ENCODE peak calls at places on chromosomes 7 and 10, in eight cellular contexts. C is globus pallidus; J is activated CD8-positive, alpha-beta memory T cell treated with anti-CD3 and anti-CD28 coated beads, Interleukin-2, amount 10 ng/mL, durations not matched to agents 7 days and 5 days; W is GM04504; K is left kidney; L is HCT116; O is NCI-H460; Y is stimulated activated CD4-positive, alpha-beta T cell treated with anti-CD3 and anti-CD28 coated beads, Interleukin-2, amount 100 ng/mL, for 24 hours. D is an unnamed sample.
A peak's percentile ranks its signal among the peaks of the same experiment; 100 is the strongest.

GRCh38 chr7:43583424-43584199 is 704 bp downstream of the STK17A start:
- DNase-seq in Y (peak; percentile 71), O (peak; percentile 65), K (peak; percentile 81), W (no peak), J (peak; percentile 82), C (peak; percentile 52), L (no peak), D (peak; percentile 84)

GRCh38 chr10:75845538-75845937 is 414.1 kb downstream of the LRMDA start:
- DNase-seq in W (no peak), Y (no peak), K (no peak), C (no peak), O (no peak), J (no peak), L (no peak), D (no peak)

GRCh38 chr10:89625041-89625765 is 19.8 kb downstream of the PANK1 start:
- DNase-seq in O (no peak), W (no peak), L (no peak), K (peak; percentile 62), C (no peak), Y (no peak), J (no peak), D (no peak)

GRCh38 chr7:117675519-117676137 is 195.8 kb downstream of the CFTR start:
- DNase-seq in J (no peak), L (no peak), O (no peak), K (no peak), C (no peak), W (no peak), Y (no peak), D (no peak)

GRCh38 chr7:133157045-133157444 is 75.2 kb upstream of the CHCHD3 start:
- DNase-seq in L (no peak), W (no peak), Y (no peak), K (no peak), C (no peak), O (no peak), J (no peak), D (no peak)

GRCh38 chr7:46658281-46658680 is 737.2 kb upstream of the IGFBP3 start:
- DNase-seq in K (no peak), W (no peak), L (no peak), J (no peak), C (no peak), O (no peak), Y (no peak), D (no peak)

GRCh38 chr10:128739937-128740336 is 613.7 kb upstream of the MKI67 start:
- DNase-seq in W (no peak), Y (no peak), J (no peak), L (peak; percentile 12), K (peak; percentile 49), O (no peak), C (no peak), D (no peak)

GRCh38 chr7:1169409-1170368 is 9.7 kb upstream of the ZFAND2A start:
- DNase-seq in Y (peak; percentile 79), O (no peak), J (peak; percentile 96), C (peak; percentile 77), L (no peak), W (no peak), K (peak; percentile 91), D (peak; percentile 92)

GRCh38 chr7:69799990-69800389 is 201.7 kb downstream of the AUTS2 start:
- DNase-seq in L (no peak), Y (no peak), J (no peak), O (no peak), K (no peak), W (no peak), C (no peak), D (no peak)

GRCh38 chr7:24882989-24883631 is 96.9 kb downstream of the OSBPL3 start:
- DNase-seq in L (no peak), J (no peak), W (peak; percentile 82), K (peak; percentile 61), Y (peak; percentile 53), C (no peak), O (no peak), D (no peak)

GRCh38 chr10:76382381-76382851 is 951.0 kb downstream of the LRMDA start:
- DNase-seq in Y (no peak), J (no peak), C (no peak), K (peak; percentile 68), W (peak; percentile 80), L (no peak), O (no peak), D (no peak)

GRCh38 chr10:1465421-1465902 is 271.9 kb downstream of the ADARB2 start:
- DNase-seq in Y (no peak), O (no peak), C (no peak), J (no peak), K (no peak), L (no peak), W (no peak), D (no peak)

GRCh38 chr10:4658777-4659176 is 167.2 kb upstream of the AKR1E2 start:
- DNase-seq in W (no peak), L (no peak), C (peak; percentile 45), O (no peak), Y (no peak), J (no peak), K (no peak), D (no peak)

GRCh38 chr10:111146025-111146640 is 69.3 kb downstream of the ADRA2A start:
- DNase-seq in K (no peak), C (peak; percentile 33), J (no peak), Y (no peak), W (no peak), O (no peak), L (no peak), D (no peak)